ENCODE peak calls at places on chromosomes 6 and 20, in eight cellular contexts. T is RWPE2; Q is activated CD4-positive, alpha-beta T cell treated with anti-CD3 and anti-CD28 coated beads for 4 hours; M is NCI-H1048; R is neuronal stem cell; E is T47D; S is AG08395; I is GM18507. P is an unnamed sample.

GRCh38 chr20:21719592-21720214 is 14.2 kb downstream of the PAX1 start:
- DNase-seq in T (no peak), Q (no peak), M (no peak), R (no peak), E (no peak), S (peak), I (peak), P (peak)

GRCh38 chr20:63293866-63294535 is 1.0 kb downstream of the COL20A1 start:
- DNase-seq in T (no peak), Q (no peak), M (no peak), R (no peak), E (no peak), S (no peak), I (no peak), P (no peak)

GRCh38 chr6:56954389-56955170 is at the start of gene BEND6:
- DNase-seq in T (peak), Q (peak), M (no peak), R (peak), E (peak), S (peak), I (peak), P (peak)

GRCh38 chr20:9241721-9242427 is 173.0 kb downstream of the PLCB4 start:
- DNase-seq in T (no peak), Q (no peak), M (no peak), R (no peak), E (no peak), S (peak), I (no peak), P (no peak)

GRCh38 chr6:105669232-105669631 is 266.4 kb upstream of the PREP start:
- DNase-seq in T (no peak), Q (no peak), M (no peak), R (no peak), E (no peak), S (no peak), I (no peak), P (no peak)

GRCh38 chr6:117605169-117605826 is 3.0 kb upstream of the GOPC start:
- DNase-seq in T (no peak), Q (peak), M (peak), R (peak), E (peak), S (peak), I (no peak), P (peak)

GRCh38 chr20:52410182-52410647 is 218.6 kb upstream of the ZFP64 start:
- DNase-seq in T (no peak), Q (peak), M (no peak), R (no peak), E (no peak), S (peak), I (no peak), P (peak)

GRCh38 chr6:134594881-134595280 is 277.0 kb upstream of the SGK1 start:
- DNase-seq in T (no peak), Q (no peak), M (no peak), R (no peak), E (no peak), S (no peak), I (no peak), P (no peak)

GRCh38 chr6:5094327-5094726 is 9.2 kb downstream of the PPP1R3G start:
- DNase-seq in T (no peak), Q (no peak), M (no peak), R (no peak), E (no peak), S (peak), I (no peak), P (no peak)

GRCh38 chr6:166852484-166852975 is 103.8 kb downstream of the RNASET2 start:
- DNase-seq in T (no peak), Q (no peak), M (no peak), R (no peak), E (no peak), S (no peak), I (no peak), P (no peak)

GRCh38 chr6:43171284-43172126 is 436 bp downstream of the SRF start:
- DNase-seq in T (no peak), Q (peak), M (no peak), R (no peak), E (no peak), S (no peak), I (no peak), P (peak)

GRCh38 chr20:44092551-44093248 is 94.3 kb downstream of the JPH2 start:
- DNase-seq in T (peak), Q (no peak), M (no peak), R (peak), E (no peak), S (peak), I (no peak), P (peak)

GRCh38 chr6:84763397-84764331 is 734 bp downstream of the TBX18 start:
- DNase-seq in T (peak), Q (no peak), M (no peak), R (no peak), E (no peak), S (peak), I (no peak), P (no peak)

GRCh38 chr6:18155273-18155863 is at the start of gene KDM1B:
- DNase-seq in T (peak), Q (peak), M (peak), R (peak), E (peak), S (peak), I (peak), P (peak)

GRCh38 chr20:34536798-34537394 is 20.7 kb downstream of the DYNLRB1 start:
- DNase-seq in T (peak), Q (peak), M (no peak), R (no peak), E (no peak), S (no peak), I (no peak), P (peak)

GRCh38 chr20:19855426-19855825 is 97.4 kb downstream of the RIN2 start:
- DNase-seq in T (no peak), Q (no peak), M (no peak), R (no peak), E (no peak), S (no peak), I (no peak), P (no peak)

GRCh38 chr20:3068986-3069900 is 2.2 kb upstream of the OXT start:
- DNase-seq in T (no peak), Q (no peak), M (no peak), R (no peak), E (no peak), S (no peak), I (no peak), P (peak)

GRCh38 chr20:7003598-7003997 is 236.1 kb downstream of the BMP2 start:
- DNase-seq in T (no peak), Q (no peak), M (no peak), R (no peak), E (no peak), S (no peak), I (no peak), P (no peak)

GRCh38 chr6:24504274-24504641 is 9.5 kb downstream of the ALDH5A1 start:
- DNase-seq in T (no peak), Q (no peak), M (no peak), R (no peak), E (no peak), S (no peak), I (no peak), P (no peak)

GRCh38 chr6:22095886-22096285 is 200.9 kb downstream of the PRL start:
- DNase-seq in T (no peak), Q (no peak), M (no peak), R (no peak), E (no peak), S (no peak), I (no peak), P (no peak)

GRCh38 chr20:44053046-44053445 is 133.9 kb downstream of the JPH2 start:
- DNase-seq in T (peak), Q (no peak), M (no peak), R (no peak), E (no peak), S (no peak), I (no peak), P (no peak)

GRCh38 chr20:3174442-3175263 is 1.3 kb upstream of the LZTS3 start:
- DNase-seq in T (no peak), Q (no peak), M (no peak), R (no peak), E (no peak), S (no peak), I (no peak), P (no peak)

GRCh38 chr6:39251406-39251805 is 22.1 kb upstream of the KCNK5 start:
- DNase-seq in T (no peak), Q (no peak), M (no peak), R (no peak), E (no peak), S (no peak), I (no peak), P (no peak)

GRCh38 chr6:43544461-43544860 is 27.6 kb downstream of the POLR1C start:
- DNase-seq in T (no peak), Q (no peak), M (no peak), R (no peak), E (no peak), S (no peak), I (no peak), P (no peak)

GRCh38 chr20:8399963-8400362 is 267.9 kb downstream of the PLCB1 start:
- DNase-seq in T (no peak), Q (no peak), M (no peak), R (no peak), E (no peak), S (no peak), I (peak), P (no peak)

GRCh38 chr6:160300076-160300695 is 41.6 kb upstream of the SLC22A2 start:
- DNase-seq in T (peak), Q (no peak), M (no peak), R (no peak), E (no peak), S (no peak), I (no peak), P (no peak)

GRCh38 chr6:136552054-136552453 is 1.8 kb upstream of the MAP7 start:
- DNase-seq in T (no peak), Q (no peak), M (no peak), R (no peak), E (no peak), S (no peak), I (no peak), P (no peak)

GRCh38 chr6:110415297-110415916 is at the start of gene DDO:
- DNase-seq in T (no peak), Q (no peak), M (no peak), R (no peak), E (peak), S (peak), I (no peak), P (no peak)

GRCh38 chr6:45256697-45257695 is 71.1 kb upstream of the RUNX2 start:
- DNase-seq in T (no peak), Q (no peak), M (no peak), R (no peak), E (no peak), S (no peak), I (no peak), P (no peak)

GRCh38 chr6:43968110-43968965 is 158.9 kb downstream of the MRPL14 start:
- DNase-seq in T (peak), Q (no peak), M (no peak), R (peak), E (no peak), S (no peak), I (no peak), P (no peak)

GRCh38 chr6:125789576-125790402 is 971 bp upstream of the NCOA7 start:
- DNase-seq in T (no peak), Q (peak), M (no peak), R (peak), E (no peak), S (peak), I (no peak), P (peak)

GRCh38 chr6:105191351-105191750 is 11.5 kb upstream of the POPDC3 start:
- DNase-seq in T (no peak), Q (no peak), M (no peak), R (no peak), E (no peak), S (no peak), I (no peak), P (no peak)

GRCh38 chr6:141265748-141266647 is 866.7 kb upstream of the GJE1 start:
- DNase-seq in T (no peak), Q (no peak), M (no peak), R (no peak), E (no peak), S (no peak), I (no peak), P (no peak)

GRCh38 chr6:129521946-129522345 is 188.0 kb downstream of the ARHGAP18 start:
- DNase-seq in T (no peak), Q (no peak), M (no peak), R (no peak), E (no peak), S (no peak), I (no peak), P (no peak)

P was measured in CD4-positive, alpha-beta memory T cell.